ENCODE peak calls at places on chromosomes 5 and 9, in eight cellular contexts. One of them, this sample, is unnamed.

GRCh38 chr5:171863928-171864327 is 78.3 kb downstream of the SMIM23 start:
- DNase-seq in heart right ventricle: no peak
- DNase-seq in AG04449: peak
- DNase-seq in NB4: no peak
- DNase-seq in psoas muscle: no peak
- DNase-seq in choroid plexus epithelial cell: peak
- DNase-seq in fibroblast of mammary gland: peak
- DNase-seq in right lobe of liver: no peak
- DNase-seq in this sample: peak

GRCh38 chr9:95091971-95092320 is 225.6 kb downstream of the FANCC start:
- DNase-seq in heart right ventricle: no peak
- DNase-seq in AG04449: no peak
- DNase-seq in NB4: peak
- DNase-seq in psoas muscle: no peak
- DNase-seq in choroid plexus epithelial cell: peak
- DNase-seq in fibroblast of mammary gland: peak
- DNase-seq in right lobe of liver: no peak
- DNase-seq in this sample: no peak

GRCh38 chr9:7910426-7911015 is 110.9 kb upstream of the DMAC1 start:
- DNase-seq in heart right ventricle: no peak
- DNase-seq in AG04449: no peak
- DNase-seq in NB4: no peak
- DNase-seq in psoas muscle: no peak
- DNase-seq in choroid plexus epithelial cell: no peak
- DNase-seq in fibroblast of mammary gland: no peak
- DNase-seq in right lobe of liver: no peak
- DNase-seq in this sample: no peak

GRCh38 chr9:130106860-130107848 is 53.4 kb downstream of the GPR107 start:
- DNase-seq in heart right ventricle: peak
- DNase-seq in AG04449: no peak
- DNase-seq in NB4: peak
- DNase-seq in psoas muscle: peak
- DNase-seq in choroid plexus epithelial cell: peak
- DNase-seq in fibroblast of mammary gland: peak
- DNase-seq in right lobe of liver: peak
- DNase-seq in this sample: no peak

GRCh38 chr5:172046613-172047012 is 40.2 kb upstream of the FBXW11 start:
- DNase-seq in heart right ventricle: no peak
- DNase-seq in AG04449: no peak
- DNase-seq in NB4: no peak
- DNase-seq in psoas muscle: no peak
- DNase-seq in choroid plexus epithelial cell: no peak
- DNase-seq in fibroblast of mammary gland: no peak
- DNase-seq in right lobe of liver: no peak
- DNase-seq in this sample: no peak

GRCh38 chr9:115034801-115035200 is 83.2 kb downstream of the TNC start:
- DNase-seq in heart right ventricle: no peak
- DNase-seq in AG04449: peak
- DNase-seq in NB4: no peak
- DNase-seq in psoas muscle: no peak
- DNase-seq in choroid plexus epithelial cell: peak
- DNase-seq in fibroblast of mammary gland: peak
- DNase-seq in right lobe of liver: no peak
- DNase-seq in this sample: no peak

GRCh38 chr9:127825319-127826051 is 22.8 kb downstream of the FPGS start:
- DNase-seq in heart right ventricle: peak
- DNase-seq in AG04449: no peak
- DNase-seq in NB4: peak
- DNase-seq in psoas muscle: no peak
- DNase-seq in choroid plexus epithelial cell: no peak
- DNase-seq in fibroblast of mammary gland: no peak
- DNase-seq in right lobe of liver: peak
- DNase-seq in this sample: no peak

GRCh38 chr9:131227112-131228058 is 48.9 kb downstream of the FAM78A start:
- DNase-seq in heart right ventricle: peak
- DNase-seq in AG04449: no peak
- DNase-seq in NB4: no peak
- DNase-seq in psoas muscle: peak
- DNase-seq in choroid plexus epithelial cell: peak
- DNase-seq in fibroblast of mammary gland: peak
- DNase-seq in right lobe of liver: peak
- DNase-seq in this sample: no peak

GRCh38 chr9:123104807-123105206 is 71.3 kb downstream of the GPR21 start:
- DNase-seq in heart right ventricle: no peak
- DNase-seq in AG04449: no peak
- DNase-seq in NB4: no peak
- DNase-seq in psoas muscle: no peak
- DNase-seq in choroid plexus epithelial cell: no peak
- DNase-seq in fibroblast of mammary gland: no peak
- DNase-seq in right lobe of liver: no peak
- DNase-seq in this sample: no peak

GRCh38 chr5:132294728-132295504 is 722 bp downstream of the SLC22A4 start:
- DNase-seq in heart right ventricle: peak
- DNase-seq in AG04449: no peak
- DNase-seq in NB4: peak
- DNase-seq in psoas muscle: peak
- DNase-seq in choroid plexus epithelial cell: peak
- DNase-seq in fibroblast of mammary gland: peak
- DNase-seq in right lobe of liver: peak
- DNase-seq in this sample: no peak

GRCh38 chr5:180644825-180645608 is 4.4 kb downstream of the FLT4 start:
- DNase-seq in heart right ventricle: no peak
- DNase-seq in AG04449: no peak
- DNase-seq in NB4: no peak
- DNase-seq in psoas muscle: no peak
- DNase-seq in choroid plexus epithelial cell: no peak
- DNase-seq in fibroblast of mammary gland: no peak
- DNase-seq in right lobe of liver: peak
- DNase-seq in this sample: no peak

GRCh38 chr5:114447084-114447773 is 85.4 kb downstream of the KCNN2 start:
- DNase-seq in heart right ventricle: no peak
- DNase-seq in AG04449: no peak
- DNase-seq in NB4: peak
- DNase-seq in psoas muscle: no peak
- DNase-seq in choroid plexus epithelial cell: peak
- DNase-seq in fibroblast of mammary gland: peak
- DNase-seq in right lobe of liver: no peak
- DNase-seq in this sample: no peak

GRCh38 chr5:133122711-133123110 is 70.9 kb downstream of the HSPA4 start:
- DNase-seq in heart right ventricle: no peak
- DNase-seq in AG04449: no peak
- DNase-seq in NB4: no peak
- DNase-seq in psoas muscle: no peak
- DNase-seq in choroid plexus epithelial cell: no peak
- DNase-seq in fibroblast of mammary gland: no peak
- DNase-seq in right lobe of liver: no peak
- DNase-seq in this sample: no peak

GRCh38 chr5:122863721-122864120 is 18.3 kb downstream of the SNX24 start:
- DNase-seq in heart right ventricle: no peak
- DNase-seq in AG04449: no peak
- DNase-seq in NB4: no peak
- DNase-seq in psoas muscle: no peak
- DNase-seq in choroid plexus epithelial cell: no peak
- DNase-seq in fibroblast of mammary gland: no peak
- DNase-seq in right lobe of liver: no peak
- DNase-seq in this sample: no peak

GRCh38 chr5:106171708-106172107 is 1499.0 kb downstream of the EFNA5 start:
- DNase-seq in heart right ventricle: no peak
- DNase-seq in AG04449: no peak
- DNase-seq in NB4: no peak
- DNase-seq in psoas muscle: no peak
- DNase-seq in choroid plexus epithelial cell: peak
- DNase-seq in fibroblast of mammary gland: no peak
- DNase-seq in right lobe of liver: no peak
- DNase-seq in this sample: no peak

GRCh38 chr5:142748568-142749249 is 21.5 kb upstream of the ARHGAP26 start:
- DNase-seq in heart right ventricle: peak
- DNase-seq in AG04449: no peak
- DNase-seq in NB4: peak
- DNase-seq in psoas muscle: no peak
- DNase-seq in choroid plexus epithelial cell: peak
- DNase-seq in fibroblast of mammary gland: peak
- DNase-seq in right lobe of liver: no peak
- DNase-seq in this sample: no peak

GRCh38 chr5:124402144-124402581 is 344.3 kb downstream of the ZNF608 start:
- DNase-seq in heart right ventricle: no peak
- DNase-seq in AG04449: no peak
- DNase-seq in NB4: peak
- DNase-seq in psoas muscle: no peak
- DNase-seq in choroid plexus epithelial cell: peak
- DNase-seq in fibroblast of mammary gland: peak
- DNase-seq in right lobe of liver: no peak
- DNase-seq in this sample: peak

GRCh38 chr9:124036578-124036977 is 25.0 kb downstream of the LHX2 start:
- DNase-seq in heart right ventricle: no peak
- DNase-seq in AG04449: no peak
- DNase-seq in NB4: no peak
- DNase-seq in psoas muscle: no peak
- DNase-seq in choroid plexus epithelial cell: no peak
- DNase-seq in fibroblast of mammary gland: no peak
- DNase-seq in right lobe of liver: no peak
- DNase-seq in this sample: no peak

GRCh38 chr9:126756238-126756637 is 48.6 kb upstream of the ZBTB43 start:
- DNase-seq in heart right ventricle: no peak
- DNase-seq in AG04449: no peak
- DNase-seq in NB4: no peak
- DNase-seq in psoas muscle: no peak
- DNase-seq in choroid plexus epithelial cell: no peak
- DNase-seq in fibroblast of mammary gland: no peak
- DNase-seq in right lobe of liver: no peak
- DNase-seq in this sample: no peak

GRCh38 chr9:103082494-103082893 is 87.4 kb downstream of the CYLC2 start:
- DNase-seq in heart right ventricle: no peak
- DNase-seq in AG04449: no peak
- DNase-seq in NB4: no peak
- DNase-seq in psoas muscle: no peak
- DNase-seq in choroid plexus epithelial cell: no peak
- DNase-seq in fibroblast of mammary gland: no peak
- DNase-seq in right lobe of liver: no peak
- DNase-seq in this sample: no peak

GRCh38 chr9:76704601-76705204 is 59.5 kb upstream of the PCA3 start:
- DNase-seq in heart right ventricle: no peak
- DNase-seq in AG04449: peak
- DNase-seq in NB4: peak
- DNase-seq in psoas muscle: no peak
- DNase-seq in choroid plexus epithelial cell: peak
- DNase-seq in fibroblast of mammary gland: peak
- DNase-seq in right lobe of liver: no peak
- DNase-seq in this sample: peak

GRCh38 chr9:83800236-83801033 is 17.1 kb downstream of the GKAP1 start:
- DNase-seq in heart right ventricle: no peak
- DNase-seq in AG04449: no peak
- DNase-seq in NB4: no peak
- DNase-seq in psoas muscle: no peak
- DNase-seq in choroid plexus epithelial cell: no peak
- DNase-seq in fibroblast of mammary gland: no peak
- DNase-seq in right lobe of liver: no peak
- DNase-seq in this sample: no peak

GRCh38 chr5:442335-443238 is at the start of gene EXOC3:
- DNase-seq in heart right ventricle: peak
- DNase-seq in AG04449: no peak
- DNase-seq in NB4: peak
- DNase-seq in psoas muscle: peak
- DNase-seq in choroid plexus epithelial cell: peak
- DNase-seq in fibroblast of mammary gland: peak
- DNase-seq in right lobe of liver: peak
- DNase-seq in this sample: no peak

DNA sequence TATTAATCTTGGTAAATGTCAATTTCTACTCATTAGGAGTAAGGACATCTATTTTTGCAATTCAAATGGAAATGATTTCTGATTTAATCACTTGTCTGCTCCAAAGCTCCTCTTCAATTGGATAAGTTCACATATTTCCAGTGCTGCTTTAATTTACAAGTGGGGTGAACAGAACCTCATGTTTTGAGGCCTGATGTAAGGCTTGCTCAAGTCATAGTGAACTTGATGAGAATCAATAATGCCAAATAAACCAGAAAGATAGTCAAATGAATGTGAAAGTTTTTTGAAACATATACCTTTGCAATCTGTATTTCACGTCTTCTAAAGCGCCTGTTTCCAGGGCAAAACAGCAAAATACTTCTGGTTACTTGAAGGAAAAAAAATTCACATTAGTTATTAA is 15.4 kb upstream of the ACOT12 start:
- DNase-seq in heart right ventricle: no peak
- DNase-seq in AG04449: no peak
- DNase-seq in NB4: no peak
- DNase-seq in psoas muscle: no peak
- DNase-seq in choroid plexus epithelial cell: no peak
- DNase-seq in fibroblast of mammary gland: no peak
- DNase-seq in right lobe of liver: no peak
- DNase-seq in this sample: no peak
- H3K4me3 ChIP-seq in heart right ventricle: no peak
- H3K4me3 ChIP-seq in AG04449: no peak
- H3K4me3 ChIP-seq in NB4: no peak
- H3K4me3 ChIP-seq in psoas muscle: no peak
- H3K4me3 ChIP-seq in choroid plexus epithelial cell: no peak
- H3K4me3 ChIP-seq in fibroblast of mammary gland: no peak
- H3K4me3 ChIP-seq in right lobe of liver: no peak
- H3K4me3 ChIP-seq in this sample: no peak

DNA sequence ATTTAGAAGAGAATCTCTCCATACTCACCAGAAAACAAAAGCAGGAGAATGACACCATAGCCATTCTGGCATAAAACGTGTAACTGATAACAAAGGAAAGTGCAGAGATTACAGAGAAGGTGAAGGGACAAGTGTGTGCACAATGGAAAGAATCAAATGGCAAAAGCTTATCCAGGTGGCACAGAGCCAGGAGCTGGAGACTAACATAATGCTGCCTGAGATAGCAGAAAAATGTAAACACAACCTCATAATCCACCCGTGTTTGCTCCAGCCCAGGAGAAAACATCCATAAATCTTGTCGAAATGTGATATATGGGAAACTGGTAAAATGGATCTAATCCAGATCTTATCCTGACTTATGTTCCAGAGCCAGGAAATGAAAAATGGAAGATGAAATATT is 212.5 kb upstream of the DAPK1 start:
- DNase-seq in heart right ventricle: no peak
- DNase-seq in AG04449: no peak
- DNase-seq in NB4: no peak
- DNase-seq in psoas muscle: no peak
- DNase-seq in choroid plexus epithelial cell: peak
- DNase-seq in fibroblast of mammary gland: no peak
- DNase-seq in right lobe of liver: no peak
- DNase-seq in this sample: no peak
- TF ChIP-seq CTCF in heart right ventricle: no peak
- TF ChIP-seq CTCF in AG04449: no peak
- TF ChIP-seq CTCF in NB4: no peak
- TF ChIP-seq CTCF in psoas muscle: no peak
- TF ChIP-seq CTCF in choroid plexus epithelial cell: no peak
- TF ChIP-seq CTCF in fibroblast of mammary gland: no peak
- TF ChIP-seq CTCF in right lobe of liver: no peak
- TF ChIP-seq CTCF in this sample: no peak

GRCh38 chr5:138611295-138612220 is 36.4 kb upstream of the HSPA9 start:
- DNase-seq in heart right ventricle: no peak
- DNase-seq in AG04449: no peak
- DNase-seq in NB4: no peak
- DNase-seq in psoas muscle: no peak
- DNase-seq in choroid plexus epithelial cell: peak
- DNase-seq in fibroblast of mammary gland: no peak
- DNase-seq in right lobe of liver: no peak
- DNase-seq in this sample: no peak
- H3K4me3 ChIP-seq in heart right ventricle: peak
- H3K4me3 ChIP-seq in AG04449: peak
- H3K4me3 ChIP-seq in NB4: no peak
- H3K4me3 ChIP-seq in psoas muscle: peak
- H3K4me3 ChIP-seq in choroid plexus epithelial cell: peak
- H3K4me3 ChIP-seq in fibroblast of mammary gland: peak
- H3K4me3 ChIP-seq in right lobe of liver: no peak
- H3K4me3 ChIP-seq in this sample: peak

GRCh38 chr9:89171693-89172092 is 6.9 kb downstream of the SHC3 start:
- DNase-seq in heart right ventricle: no peak
- DNase-seq in AG04449: no peak
- DNase-seq in NB4: no peak
- DNase-seq in psoas muscle: no peak
- DNase-seq in choroid plexus epithelial cell: no peak
- DNase-seq in fibroblast of mammary gland: no peak
- DNase-seq in right lobe of liver: no peak
- DNase-seq in this sample: no peak
- TF ChIP-seq CTCF in heart right ventricle: no peak
- TF ChIP-seq CTCF in AG04449: no peak
- TF ChIP-seq CTCF in NB4: no peak
- TF ChIP-seq CTCF in psoas muscle: no peak
- TF ChIP-seq CTCF in choroid plexus epithelial cell: peak
- TF ChIP-seq CTCF in fibroblast of mammary gland: no peak
- TF ChIP-seq CTCF in right lobe of liver: peak
- TF ChIP-seq CTCF in this sample: peak

This sample was measured in epithelial cell of proximal tubule.